ENCODE peak calls at places on chromosome 1, in four cellular contexts. I, L, O and N are unnamed samples.
A peak's percentile ranks its signal among the peaks of the same experiment; 100 is the strongest.

GRCh38 chr1:63322248-63322943 is at the start of gene FOXD3:
- DNase-seq in O (peak; percentile 25), I (peak; percentile 85), L (peak; percentile 27), N (peak; percentile 74)

GRCh38 chr1:212229654-212230053 is 55.6 kb upstream of the PPP2R5A start:
- DNase-seq in I (no peak), L (no peak), O (peak; percentile 46), N (peak; percentile 48)

GRCh38 chr1:245180496-245180895 is 25.7 kb downstream of the KIF26B start:
- DNase-seq in O (no peak), I (no peak), L (no peak), N (no peak)

GRCh38 chr1:180627411-180627810 is 4.4 kb upstream of the XPR1 start:
- DNase-seq in I (no peak), O (no peak), L (no peak), N (no peak)

GRCh38 chr1:153880962-153881361 is 41.8 kb downstream of the GATAD2B start:
- DNase-seq in L (no peak), O (peak; percentile 77), I (peak; percentile 8), N (peak; percentile 93)

GRCh38 chr1:51214615-51215131 is 21.4 kb upstream of the RNF11 start:
- DNase-seq in I (no peak), L (no peak), O (peak; percentile 23), N (peak; percentile 23)

GRCh38 chr1:23081376-23081775 is 62.1 kb downstream of the KDM1A start:
- DNase-seq in O (no peak), I (peak; percentile 27), L (no peak), N (no peak)

GRCh38 chr1:41483960-41484844 is at the start of gene EDN2:
- DNase-seq in O (peak; percentile 66), L (no peak), I (peak; percentile 51), N (no peak)

GRCh38 chr1:221449801-221450470 is 292.0 kb downstream of the DUSP10 start:
- DNase-seq in I (no peak), L (no peak), O (peak; percentile 59), N (no peak)

GRCh38 chr1:229430761-229431269 is 3.1 kb downstream of the ACTA1 start:
- DNase-seq in I (peak; percentile 92), O (no peak), L (no peak), N (peak; percentile 79)

DNA sequence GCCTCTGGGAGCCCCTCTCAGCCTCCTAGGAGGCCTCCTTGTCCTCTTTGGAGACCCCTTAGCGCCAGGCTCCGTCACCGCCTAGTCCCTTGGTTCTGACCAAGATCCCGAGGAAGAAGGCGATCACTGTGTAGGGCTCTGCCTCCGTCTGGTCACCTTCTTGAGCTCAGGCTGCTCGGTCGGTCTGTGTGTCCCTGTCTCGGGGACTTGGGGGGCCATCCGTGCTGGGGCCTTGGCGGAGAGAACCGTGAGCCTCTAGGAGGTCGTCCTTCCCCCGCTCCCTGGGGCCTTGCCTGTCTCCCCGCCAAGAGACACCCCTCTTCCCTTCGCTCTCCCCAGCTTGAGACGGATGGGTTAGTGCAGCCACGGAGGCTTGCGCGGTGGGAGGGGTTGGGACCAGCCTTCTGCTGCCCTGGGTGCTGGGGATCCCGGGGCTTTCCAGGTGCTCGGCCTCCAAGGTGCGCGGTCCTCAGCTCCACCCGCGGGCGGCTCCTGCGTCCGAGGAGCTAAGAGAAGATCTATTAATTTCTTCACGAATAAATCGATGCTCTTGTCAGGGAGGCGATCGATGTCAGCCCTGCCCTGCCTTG is 701 bp upstream of the INSRR start:
- DNase-seq in I (peak; percentile 56), O (peak; percentile 27), L (no peak), N (no peak)
- TF ChIP-seq EZH2 in I (no peak), O (peak; percentile 79), L (no peak), N (no peak)

GRCh38 chr1:219794085-219794743 is 134.1 kb downstream of the SLC30A10 start:
- DNase-seq in O (no peak), I (no peak), L (no peak), N (no peak)
- H3K4me2 ChIP-seq in O (no peak overlapping the region), I (no peak overlapping the region), L (no peak overlapping the region), N (no peak overlapping the region)

GRCh38 chr1:156927215-156928042 is 7.0 kb downstream of the LRRC71 start:
- DNase-seq in O (peak; percentile 72), I (peak; percentile 94), L (peak; percentile 66), N (peak; percentile 88)

GRCh38 chr1:156924478-156925153 is 4.2 kb downstream of the LRRC71 start:
- DNase-seq in O (no peak), L (no peak), I (no peak), N (no peak)

GRCh38 chr1:156923565-156924477 is 3.4 kb downstream of the LRRC71 start:
- DNase-seq in O (no peak), I (peak; percentile 52), L (no peak), N (no peak)

GRCh38 chr1:156926175-156926574 is 5.7 kb downstream of the LRRC71 start:
- DNase-seq in O (peak; percentile 85), L (peak; percentile 86), I (no peak), N (peak; percentile 40)

DNA sequence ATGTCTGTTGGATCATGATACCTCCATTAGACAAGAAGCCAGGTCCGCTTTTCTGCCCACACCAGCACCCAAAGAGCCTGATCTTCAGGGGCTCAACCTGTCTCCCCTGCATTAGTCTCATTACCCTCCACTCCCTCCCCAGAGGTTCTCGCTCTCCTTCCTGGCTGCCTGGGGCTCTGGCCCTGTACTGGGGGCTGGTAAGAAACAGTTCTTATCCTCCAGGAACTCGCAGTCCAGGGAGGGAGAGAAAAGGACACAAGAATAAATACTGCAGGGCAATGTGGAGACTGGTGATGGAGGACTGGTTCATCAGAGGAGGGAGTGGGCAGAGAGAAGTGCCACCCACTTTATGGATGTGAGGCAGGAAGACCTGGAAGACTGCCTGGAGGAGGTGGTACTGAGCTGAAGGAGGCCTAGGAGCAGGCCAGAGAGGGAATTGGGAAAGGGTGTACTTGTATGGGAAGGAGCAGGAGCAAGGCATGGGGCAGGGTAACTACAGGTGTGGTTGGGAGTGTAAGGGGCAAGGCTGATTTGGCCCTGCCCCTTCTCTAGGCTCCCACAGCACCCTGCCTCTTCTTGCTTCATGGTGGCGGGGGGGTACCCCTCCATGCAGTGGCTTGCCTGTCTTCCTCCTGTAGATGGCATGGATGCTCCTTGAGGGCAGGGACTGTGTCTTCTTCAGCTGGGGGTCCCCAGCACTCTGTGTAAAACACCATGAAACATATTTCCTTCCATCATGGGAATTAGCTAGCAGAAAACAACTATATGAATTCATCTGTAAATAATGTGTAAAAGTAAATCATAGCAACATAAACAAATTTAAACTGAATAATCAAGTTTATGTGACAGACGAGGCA is 5.0 kb downstream of the LRRC71 start:
- DNase-seq in I (no peak), O (no peak), L (no peak), N (no peak)
- TF ChIP-seq EZH2 in I (no peak), O (no peak), L (no peak), N (no peak)

GRCh38 chr1:154936416-154937050 is at the start of gene PMVK:
- DNase-seq in I (peak; percentile 96), L (peak; percentile 96), O (peak; percentile 95), N (peak; percentile 97)

GRCh38 chr1:154935749-154936415 is 637 bp downstream of the PMVK start:
- DNase-seq in O (no peak), L (no peak), I (no peak), N (no peak)

GRCh38 chr1:154937051-154937987 is 800 bp upstream of the PMVK start:
- DNase-seq in L (peak; percentile 93), I (peak; percentile 88), O (peak; percentile 93), N (peak; percentile 95)

GRCh38 chr1:154931940-154932487 is 4.5 kb downstream of the PMVK start:
- DNase-seq in I (no peak), O (peak; percentile 83), L (peak; percentile 72), N (peak; percentile 85)

DNA sequence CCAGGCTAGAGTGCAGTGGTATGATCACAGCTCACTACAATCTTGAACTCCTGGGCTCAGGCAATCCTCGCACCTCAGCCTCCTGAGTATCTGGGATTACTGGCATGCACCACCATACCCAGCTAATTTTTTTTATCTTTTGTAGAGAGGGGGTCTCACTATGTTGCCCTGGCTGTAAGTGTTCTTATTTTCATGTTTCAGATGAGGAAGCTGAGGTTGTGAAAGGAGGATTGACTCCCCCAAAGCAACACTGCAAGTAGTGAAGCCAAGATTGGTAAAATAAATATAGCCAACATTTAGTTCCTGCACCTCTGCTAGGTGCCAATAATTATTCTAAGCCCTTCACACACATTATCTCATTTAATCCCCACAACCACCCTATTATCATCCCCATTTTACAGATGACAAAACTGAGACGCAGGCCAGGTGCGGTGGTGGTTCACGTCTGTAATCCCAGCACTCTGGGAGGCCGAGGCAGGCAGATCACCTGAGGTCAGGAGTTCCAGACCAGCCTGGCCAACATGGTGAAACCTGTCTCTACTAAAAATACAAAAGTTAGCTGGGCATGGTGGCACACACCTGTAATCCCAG is 2.1 kb downstream of the PMVK start:
- DNase-seq in L (no peak), O (no peak), I (no peak), N (no peak)
- H3K4me2 ChIP-seq in L (no peak overlapping the region), O (no peak overlapping the region), I (no peak overlapping the region), N (no peak overlapping the region)

GRCh38 chr1:46489169-46489637 is 433 bp upstream of the DMBX1 start:
- DNase-seq in I (no peak), L (no peak), O (peak; percentile 12), N (peak; percentile 34)
- TF ChIP-seq EZH2 in I (peak; percentile 97), L (no peak), O (peak; percentile 97), N (peak; percentile 95)